ENCODE peak calls at places on chromosomes 6 and 20, in four cellular contexts. F is prostate gland; A is stimulated activated CD4-positive, alpha-beta T cell treated with anti-CD3 and anti-CD28 coated beads, Interleukin-2, amount 100 ng/mL, for 48 hours; O is activated B cell treated with CpG ODN at 0.5 μM for 24 hours. Z is an unnamed sample.

GRCh38 chr6:115740907-115741306 is 319.8 kb downstream of the FRK start:
- DNase-seq in F (no peak), A (no peak), O (no peak), Z (no peak)

GRCh38 chr6:138692058-138692977 is 81.3 kb upstream of the CCDC28A start:
- DNase-seq in F (peak; percentile 66), A (peak; percentile 52), O (peak; percentile 75), Z (peak; percentile 45)

GRCh38 chr6:160238786-160239751 is 19.6 kb downstream of the SLC22A2 start:
- DNase-seq in F (no peak), A (no peak), O (no peak), Z (no peak)

GRCh38 chr20:5191829-5192569 is 65.2 kb downstream of the CDS2 start:
- DNase-seq in F (peak; percentile 50), A (no peak), O (no peak), Z (peak; percentile 7)

GRCh38 chr6:52389626-52390360 is 27.8 kb downstream of the PAQR8 start:
- DNase-seq in F (peak; percentile 66), A (no peak), O (no peak), Z (no peak)

GRCh38 chr20:1934578-1935573 is 39.7 kb downstream of the SIRPA start:
- DNase-seq in F (no peak), A (no peak), O (no peak), Z (no peak)

GRCh38 chr6:112054520-112055160 is 736 bp downstream of the CCN6 start:
- DNase-seq in F (no peak), A (no peak), O (no peak), Z (no peak)

GRCh38 chr6:39189915-39190544 is 39.2 kb downstream of the KCNK5 start:
- DNase-seq in F (no peak), A (no peak), O (no peak), Z (peak; percentile 14)

GRCh38 chr20:17650816-17651760 is 31.0 kb downstream of the RRBP1 start:
- DNase-seq in F (no peak), A (no peak), O (no peak), Z (no peak)

Z was measured in NCI-H1930.